ENCODE peak calls at places on chromosomes 7 and 10, in five cellular contexts. M is body of pancreas, Y is AG04450, V is right lobe of liver, W is ovary. C is an unnamed sample. For H3K27me3, the result is how much of the 10 kb centered on the place peaks cover.

GRCh38 chr7:20870977-20871376 is 84.3 kb upstream of the SP8 start:
- DNase-seq in W (no peak), V (no peak), M (no peak), Y (no peak), C (no peak)

GRCh38 chr7:33379891-33380525 is 250.6 kb downstream of the BBS9 start:
- DNase-seq in V (no peak), W (no peak), M (no peak), Y (no peak), C (no peak)

GRCh38 chr7:157485961-157486510 is 149.2 kb downstream of the DNAJB6 start:
- DNase-seq in W (no peak), M (no peak), Y (no peak), V (no peak), C (no peak)

GRCh38 chr7:66883716-66884115 is 37.3 kb upstream of the TMEM248 start:
- DNase-seq in V (no peak), Y (peak), W (no peak), M (no peak), C (no peak)

GRCh38 chr7:133484135-133484534 is 231.3 kb downstream of the EXOC4 start:
- DNase-seq in M (no peak), W (no peak), Y (no peak), V (no peak), C (no peak)

GRCh38 chr7:113371376-113372043 is 253.2 kb upstream of the SMIM30 start:
- DNase-seq in M (no peak), W (peak), Y (peak), V (no peak), C (no peak)

GRCh38 chr7:141754939-141755338 is 9.0 kb upstream of the TAS2R3 start:
- DNase-seq in V (no peak), Y (no peak), M (no peak), W (no peak), C (no peak)

GRCh38 chr7:34069676-34070075 is 164.3 kb downstream of the BMPER start:
- DNase-seq in W (no peak), Y (no peak), M (no peak), V (no peak), C (no peak)

GRCh38 chr7:91228327-91228726 is 35.9 kb upstream of the FZD1 start:
- DNase-seq in W (no peak), Y (no peak), M (no peak), V (no peak), C (no peak)

GRCh38 chr10:103244663-103245271 is 920 bp upstream of the RPEL1 start:
- DNase-seq in M (peak), W (peak), Y (peak), V (peak), C (no peak)

GRCh38 chr10:28722065-28722803 is 44.9 kb downstream of the BAMBI start:
- DNase-seq in Y (peak), V (peak), M (peak), W (peak), C (peak)

GRCh38 chr7:1806354-1806753 is 136.3 kb downstream of the ELFN1 start:
- DNase-seq in M (no peak), V (no peak), Y (no peak), W (peak), C (no peak)

GRCh38 chr10:30420266-30420665 is 13.7 kb upstream of the MAP3K8 start:
- DNase-seq in V (no peak), Y (no peak), W (no peak), M (no peak), C (no peak)

GRCh38 chr10:3829193-3830050 is 44.4 kb upstream of the KLF6 start:
- DNase-seq in V (no peak), Y (no peak), W (no peak), M (no peak), C (no peak)
- H3K27ac ChIP-seq in V (peak), Y (peak), W (no peak), M (no peak), C (peak)

DNA sequence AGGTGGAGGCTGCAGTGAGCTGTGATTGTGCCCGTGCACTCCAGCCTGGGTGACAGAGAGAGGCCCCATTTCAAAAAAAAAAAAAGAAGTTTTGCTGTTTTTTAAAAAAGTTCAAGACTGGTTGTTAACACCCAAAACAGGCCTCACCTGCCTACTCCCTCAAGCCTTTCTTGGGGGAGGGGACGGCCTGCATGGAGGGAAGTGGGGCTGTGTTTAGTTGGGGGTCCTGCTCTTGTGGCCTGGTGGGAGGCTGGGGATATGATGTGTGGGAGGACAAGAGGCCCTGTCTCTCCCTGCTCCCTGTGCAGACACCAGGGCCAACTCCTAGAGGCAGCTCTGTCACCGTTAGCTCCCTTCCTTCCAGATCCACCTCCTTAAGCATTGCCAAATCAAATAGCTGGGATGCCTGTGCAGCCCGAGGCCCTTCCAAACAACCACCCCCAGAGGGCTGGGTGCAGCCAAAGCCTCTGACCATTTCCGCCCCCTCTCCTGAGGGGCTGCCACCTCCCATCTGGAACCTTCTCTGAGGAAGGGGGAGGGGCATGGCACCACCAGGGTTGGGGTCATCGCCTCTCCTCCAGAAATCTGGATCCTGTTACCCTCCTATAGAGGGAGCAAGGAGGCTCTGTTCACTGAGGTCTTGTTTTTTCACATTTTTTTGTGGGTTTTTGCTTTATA is 32.9 kb upstream of the ANKRD2 start:
- DNase-seq in V (peak), Y (peak), M (peak), W (peak), C (no peak)
- TF ChIP-seq CTCF in V (no peak), Y (peak), M (no peak), W (no peak), C (peak)

GRCh38 chr7:288671-289101 is 1.3 kb upstream of the FOXL3 start:
- DNase-seq in W (no peak), V (peak), M (no peak), Y (no peak), C (no peak)

GRCh38 chr7:290554-291301 is 758 bp downstream of the FOXL3 start:
- DNase-seq in W (no peak), M (no peak), Y (no peak), V (peak), C (no peak)

GRCh38 chr7:289756-290553 is at the start of gene FOXL3:
- DNase-seq in W (no peak), Y (no peak), V (peak), M (no peak), C (no peak)

GRCh38 chr7:291302-292092 is 1.5 kb downstream of the FOXL3 start:
- DNase-seq in W (no peak), V (no peak), M (no peak), Y (no peak), C (no peak)

DNA sequence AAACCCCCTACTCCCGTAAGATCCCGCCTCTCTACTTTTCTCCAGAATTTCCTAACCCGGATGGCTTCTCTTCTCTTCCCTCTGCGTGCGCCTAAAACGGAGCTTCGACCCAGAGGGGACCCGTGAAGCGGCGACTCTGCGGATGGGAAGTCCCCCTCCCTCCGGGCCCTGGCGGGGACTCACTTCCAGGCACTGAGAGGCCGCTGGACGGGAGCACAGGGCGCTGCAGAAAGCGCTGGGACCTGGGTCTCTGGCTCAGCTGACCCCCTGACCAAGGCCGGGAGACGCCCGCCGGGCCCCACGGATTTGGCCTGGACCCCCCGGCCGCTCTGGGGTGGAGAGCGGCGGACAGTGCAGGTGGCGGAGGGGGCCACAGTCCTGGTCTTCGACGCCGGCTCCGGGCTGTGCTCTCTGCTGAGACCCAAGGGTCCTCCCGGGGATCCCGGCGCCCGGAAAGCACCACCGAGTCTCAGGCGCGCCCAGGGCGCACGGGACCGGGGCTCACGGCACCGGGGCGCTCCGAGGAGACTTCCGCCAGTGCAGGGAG is 688 bp upstream of the FOXL3 start:
- DNase-seq in M (no peak), W (no peak), V (peak), Y (no peak), C (no peak)
- H3K27me3 ChIP-seq in M (under half), W (under half), V (under half), Y (half or more), C (half or more)

DNA sequence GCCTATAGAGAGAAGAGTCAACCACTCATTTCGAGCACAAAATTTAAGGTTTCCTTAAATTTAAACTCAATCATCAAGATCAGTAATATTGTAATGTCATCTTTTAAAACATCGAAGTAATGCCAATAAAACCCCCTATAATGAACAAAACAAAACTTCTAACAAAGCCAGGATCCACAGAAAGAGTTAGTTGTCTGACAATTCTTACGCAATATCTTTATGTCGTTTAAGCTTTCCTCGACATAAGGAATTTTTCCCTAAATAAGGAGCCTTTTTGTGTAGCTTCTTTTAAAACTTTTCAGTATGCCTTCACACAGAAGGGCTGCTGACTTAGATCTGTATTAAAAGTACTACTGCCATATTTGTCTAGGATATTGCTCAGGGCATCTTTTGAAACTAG is 7.5 kb downstream of the EBLN1 start:
- DNase-seq in M (no peak), W (no peak), Y (no peak), V (no peak), C (no peak)
- H3K27ac ChIP-seq in M (no peak), W (no peak), Y (no peak), V (no peak), C (no peak)

DNA sequence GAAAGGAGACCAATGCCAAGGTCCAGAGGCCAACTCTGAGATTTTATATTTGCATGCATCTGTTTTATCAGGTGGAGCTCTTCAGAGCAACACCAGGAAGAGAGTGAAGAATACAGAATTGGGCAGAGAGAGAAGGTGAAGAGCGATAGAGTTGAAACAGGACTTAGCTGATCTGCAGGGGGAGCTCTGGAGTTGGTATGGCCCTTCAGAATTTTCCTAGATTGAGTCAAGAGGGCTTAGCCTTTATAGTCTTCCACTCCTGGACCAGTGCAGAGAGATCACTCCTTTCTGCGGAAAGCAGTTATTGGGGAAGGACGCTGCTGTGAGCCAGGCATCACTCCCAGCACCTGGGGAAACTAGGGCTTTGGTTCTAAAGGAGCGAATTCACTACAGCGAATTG is 105.0 kb upstream of the DGKB start:
- DNase-seq in Y (no peak), W (no peak), V (no peak), M (no peak), C (no peak)
- TF ChIP-seq CTCF in Y (peak), W (no peak), V (peak), M (no peak), C (peak)